ENCODE peak calls at places on chromosome 3, in ten cellular contexts. O, E, G, H, U, J, Z, L, F and C are unnamed samples.
A peak's percentile ranks its signal among the peaks of the same experiment; 100 is the strongest.

GRCh38 chr3:33538678-33539339 is 98.6 kb upstream of the UBP1 start:
- DNase-seq in O (no peak), E (no peak), G (no peak), H (no peak), U (no peak), J (no peak), Z (no peak), L (no peak), F (no peak), C (no peak)

GRCh38 chr3:65402597-65402996 is 636.1 kb downstream of the MAGI1 start:
- DNase-seq in O (no peak), E (no peak), G (peak; percentile 92), H (no peak), U (no peak), J (peak; percentile 71), Z (no peak), L (peak; percentile 87), F (peak; percentile 51), C (no peak)

GRCh38 chr3:190718691-190719090 is 143.8 kb downstream of the GMNC start:
- DNase-seq in O (no peak), E (no peak), G (peak; percentile 80), H (no peak), U (no peak), J (peak; percentile 36), Z (no peak), L (peak; percentile 49), F (peak; percentile 36), C (no peak)

GRCh38 chr3:189025866-189026265 is 145.9 kb upstream of the TPRG1 start:
- DNase-seq in O (no peak), E (no peak), G (no peak), H (no peak), U (no peak), J (no peak), Z (no peak), L (no peak), F (no peak), C (no peak)

GRCh38 chr3:47380026-47380600 is 708 bp upstream of the PTPN23 start:
- DNase-seq in O (no peak), E (no peak), G (no peak), H (no peak), U (no peak), J (no peak), Z (no peak), L (no peak), F (no peak), C (no peak)

GRCh38 chr3:197432407-197433127 is 123.2 kb downstream of the BDH1 start:
- DNase-seq in O (peak; percentile 46), E (no peak), G (no peak), H (no peak), U (no peak), J (no peak), Z (no peak), L (no peak), F (no peak), C (no peak)

GRCh38 chr3:107892960-107893359 is 197.9 kb downstream of the CD47 start:
- DNase-seq in O (peak; percentile 37), E (no peak), G (peak; percentile 35), H (no peak), U (no peak), J (no peak), Z (no peak), L (peak; percentile 23), F (no peak), C (no peak)

GRCh38 chr3:17514597-17514996 is 227.8 kb downstream of the TBC1D5 start:
- DNase-seq in O (no peak), E (no peak), G (no peak), H (no peak), U (no peak), J (no peak), Z (no peak), L (no peak), F (no peak), C (no peak)

GRCh38 chr3:67362686-67363085 is 291.7 kb downstream of the SUCLG2 start:
- DNase-seq in O (no peak), E (no peak), G (no peak), H (no peak), U (no peak), J (peak; percentile 50), Z (no peak), L (no peak), F (no peak), C (no peak)

GRCh38 chr3:30908466-30909037 is 14.1 kb upstream of the GADL1 start:
- DNase-seq in O (no peak), E (no peak), G (no peak), H (no peak), U (no peak), J (no peak), Z (no peak), L (no peak), F (no peak), C (no peak)

GRCh38 chr3:151085889-151086483 is 522 bp downstream of the MED12L start:
- DNase-seq in O (peak; percentile 72), E (no peak), G (no peak), H (peak; percentile 53), U (peak; percentile 20), J (no peak), Z (no peak), L (no peak), F (peak; percentile 14), C (peak; percentile 77)

GRCh38 chr3:40021338-40021737 is 211.9 kb downstream of the MYRIP start:
- DNase-seq in O (no peak), E (no peak), G (no peak), H (no peak), U (no peak), J (no peak), Z (no peak), L (no peak), F (no peak), C (no peak)

GRCh38 chr3:142272200-142272891 is 47.0 kb upstream of the GK5 start:
- DNase-seq in O (no peak), E (no peak), G (peak; percentile 16), H (no peak), U (no peak), J (no peak), Z (no peak), L (peak; percentile 34), F (no peak), C (no peak)

GRCh38 chr3:159443266-159443665 is 545.4 kb upstream of the IL12A start:
- DNase-seq in O (no peak), E (no peak), G (peak; percentile 34), H (no peak), U (no peak), J (no peak), Z (no peak), L (no peak), F (no peak), C (no peak)

GRCh38 chr3:176650478-176650877 is 546.8 kb downstream of the TBL1XR1 start:
- DNase-seq in O (peak; percentile 3), E (no peak), G (peak; percentile 21), H (no peak), U (no peak), J (peak; percentile 43), Z (no peak), L (peak; percentile 17), F (peak; percentile 5), C (no peak)

GRCh38 chr3:11423868-11424267 is 151.7 kb downstream of the ATG7 start:
- DNase-seq in O (no peak), E (no peak), G (no peak), H (no peak), U (no peak), J (no peak), Z (no peak), L (no peak), F (no peak), C (peak; percentile 5)